ENCODE peak calls at places on chromosomes 13 and 19, in nine cellular contexts. One of them, this sample, is unnamed.

GRCh38 chr13:20442798-20443381 is 82.8 kb downstream of the CRYL1 start:
- DNase-seq in T-helper 17 cell: no peak
- DNase-seq in CD4-positive, alpha-beta T cell: no peak
- DNase-seq in transverse colon: peak; percentile 88
- DNase-seq in prostate gland: no peak
- DNase-seq in thoracic aorta: no peak
- DNase-seq in A549: no peak
- DNase-seq in SJCRH30: no peak
- DNase-seq in CD8-positive, alpha-beta memory T cell: no peak
- DNase-seq in this sample: no peak

GRCh38 chr19:31214086-31214485 is 135.2 kb downstream of the TSHZ3 start:
- DNase-seq in T-helper 17 cell: peak; percentile 79
- DNase-seq in CD4-positive, alpha-beta T cell: peak; percentile 78
- DNase-seq in transverse colon: peak; percentile 69
- DNase-seq in prostate gland: peak; percentile 38
- DNase-seq in thoracic aorta: peak; percentile 34
- DNase-seq in A549: peak; percentile 80
- DNase-seq in SJCRH30: peak; percentile 99
- DNase-seq in CD8-positive, alpha-beta memory T cell: peak; percentile 74
- DNase-seq in this sample: peak; percentile 100

GRCh38 chr13:66430266-66430665 is 799.9 kb downstream of the PCDH9 start:
- DNase-seq in T-helper 17 cell: no peak
- DNase-seq in CD4-positive, alpha-beta T cell: no peak
- DNase-seq in transverse colon: no peak
- DNase-seq in prostate gland: no peak
- DNase-seq in thoracic aorta: no peak
- DNase-seq in A549: no peak
- DNase-seq in SJCRH30: no peak
- DNase-seq in CD8-positive, alpha-beta memory T cell: no peak
- DNase-seq in this sample: no peak

GRCh38 chr19:55550321-55550650 is 4.9 kb upstream of the SBK3 start:
- DNase-seq in T-helper 17 cell: no peak
- DNase-seq in CD4-positive, alpha-beta T cell: no peak
- DNase-seq in transverse colon: no peak
- DNase-seq in prostate gland: no peak
- DNase-seq in thoracic aorta: no peak
- DNase-seq in A549: no peak
- DNase-seq in SJCRH30: no peak
- DNase-seq in CD8-positive, alpha-beta memory T cell: no peak
- DNase-seq in this sample: peak; percentile 49

GRCh38 chr13:91817250-91817649 is 418.8 kb downstream of the GPC5 start:
- DNase-seq in T-helper 17 cell: no peak
- DNase-seq in CD4-positive, alpha-beta T cell: no peak
- DNase-seq in transverse colon: no peak
- DNase-seq in prostate gland: no peak
- DNase-seq in thoracic aorta: no peak
- DNase-seq in A549: no peak
- DNase-seq in SJCRH30: peak; percentile 10
- DNase-seq in CD8-positive, alpha-beta memory T cell: no peak
- DNase-seq in this sample: peak; percentile 9

GRCh38 chr19:46466536-46467199 is 4.7 kb downstream of the PNMA8A start:
- DNase-seq in T-helper 17 cell: no peak
- DNase-seq in CD4-positive, alpha-beta T cell: no peak
- DNase-seq in transverse colon: peak; percentile 30
- DNase-seq in prostate gland: no peak
- DNase-seq in thoracic aorta: no peak
- DNase-seq in A549: no peak
- DNase-seq in SJCRH30: no peak
- DNase-seq in CD8-positive, alpha-beta memory T cell: no peak
- DNase-seq in this sample: peak; percentile 88

GRCh38 chr19:46639356-46640061 is 3.5 kb upstream of the GNG8 start:
- DNase-seq in T-helper 17 cell: no peak
- DNase-seq in CD4-positive, alpha-beta T cell: no peak
- DNase-seq in transverse colon: peak; percentile 48
- DNase-seq in prostate gland: no peak
- DNase-seq in thoracic aorta: no peak
- DNase-seq in A549: no peak
- DNase-seq in SJCRH30: peak; percentile 50
- DNase-seq in CD8-positive, alpha-beta memory T cell: no peak
- DNase-seq in this sample: peak; percentile 24

GRCh38 chr13:80336335-80336734 is 4.6 kb downstream of the SPRY2 start:
- DNase-seq in T-helper 17 cell: no peak
- DNase-seq in CD4-positive, alpha-beta T cell: no peak
- DNase-seq in transverse colon: no peak
- DNase-seq in prostate gland: no peak
- DNase-seq in thoracic aorta: no peak
- DNase-seq in A549: no peak
- DNase-seq in SJCRH30: peak; percentile 50
- DNase-seq in CD8-positive, alpha-beta memory T cell: no peak
- DNase-seq in this sample: peak; percentile 29

GRCh38 chr19:46279177-46279576 is 17.7 kb upstream of the HIF3A start:
- DNase-seq in T-helper 17 cell: no peak
- DNase-seq in CD4-positive, alpha-beta T cell: no peak
- DNase-seq in transverse colon: no peak
- DNase-seq in prostate gland: no peak
- DNase-seq in thoracic aorta: no peak
- DNase-seq in A549: no peak
- DNase-seq in SJCRH30: no peak
- DNase-seq in CD8-positive, alpha-beta memory T cell: no peak
- DNase-seq in this sample: no peak

GRCh38 chr19:45524575-45525129 is 17.4 kb downstream of the VASP start:
- DNase-seq in T-helper 17 cell: no peak
- DNase-seq in CD4-positive, alpha-beta T cell: no peak
- DNase-seq in transverse colon: no peak
- DNase-seq in prostate gland: no peak
- DNase-seq in thoracic aorta: no peak
- DNase-seq in A549: no peak
- DNase-seq in SJCRH30: no peak
- DNase-seq in CD8-positive, alpha-beta memory T cell: no peak
- DNase-seq in this sample: no peak

GRCh38 chr19:29260477-29261317 is 47.7 kb upstream of the UQCRFS1 start:
- DNase-seq in T-helper 17 cell: no peak
- DNase-seq in CD4-positive, alpha-beta T cell: no peak
- DNase-seq in transverse colon: no peak
- DNase-seq in prostate gland: no peak
- DNase-seq in thoracic aorta: no peak
- DNase-seq in A549: no peak
- DNase-seq in SJCRH30: peak; percentile 77
- DNase-seq in CD8-positive, alpha-beta memory T cell: no peak
- DNase-seq in this sample: no peak

GRCh38 chr13:49502954-49503353 is 7.2 kb downstream of the PHF11 start:
- DNase-seq in T-helper 17 cell: no peak
- DNase-seq in CD4-positive, alpha-beta T cell: no peak
- DNase-seq in transverse colon: peak; percentile 8
- DNase-seq in prostate gland: no peak
- DNase-seq in thoracic aorta: no peak
- DNase-seq in A549: no peak
- DNase-seq in SJCRH30: no peak
- DNase-seq in CD8-positive, alpha-beta memory T cell: no peak
- DNase-seq in this sample: no peak

GRCh38 chr13:106369858-106370257 is 165.6 kb downstream of the EFNB2 start:
- DNase-seq in T-helper 17 cell: no peak
- DNase-seq in CD4-positive, alpha-beta T cell: no peak
- DNase-seq in transverse colon: no peak
- DNase-seq in prostate gland: no peak
- DNase-seq in thoracic aorta: no peak
- DNase-seq in A549: no peak
- DNase-seq in SJCRH30: no peak
- DNase-seq in CD8-positive, alpha-beta memory T cell: no peak
- DNase-seq in this sample: no peak

GRCh38 chr19:39342647-39343305 is 555 bp downstream of the SAMD4B start:
- DNase-seq in T-helper 17 cell: no peak
- DNase-seq in CD4-positive, alpha-beta T cell: no peak
- DNase-seq in transverse colon: peak; percentile 21
- DNase-seq in prostate gland: no peak
- DNase-seq in thoracic aorta: no peak
- DNase-seq in A549: no peak
- DNase-seq in SJCRH30: no peak
- DNase-seq in CD8-positive, alpha-beta memory T cell: no peak
- DNase-seq in this sample: no peak

GRCh38 chr19:58024661-58025060 is 9.2 kb upstream of the ZSCAN1 start:
- DNase-seq in T-helper 17 cell: no peak
- DNase-seq in CD4-positive, alpha-beta T cell: no peak
- DNase-seq in transverse colon: no peak
- DNase-seq in prostate gland: no peak
- DNase-seq in thoracic aorta: no peak
- DNase-seq in A549: no peak
- DNase-seq in SJCRH30: no peak
- DNase-seq in CD8-positive, alpha-beta memory T cell: no peak
- DNase-seq in this sample: no peak

GRCh38 chr19:17259118-17259780 is 5.3 kb downstream of the USHBP1 start:
- DNase-seq in T-helper 17 cell: no peak
- DNase-seq in CD4-positive, alpha-beta T cell: no peak
- DNase-seq in transverse colon: no peak
- DNase-seq in prostate gland: no peak
- DNase-seq in thoracic aorta: no peak
- DNase-seq in A549: no peak
- DNase-seq in SJCRH30: peak; percentile 46
- DNase-seq in CD8-positive, alpha-beta memory T cell: no peak
- DNase-seq in this sample: no peak

GRCh38 chr19:13884726-13885591 is 8.0 kb downstream of the NANOS3 start:
- DNase-seq in T-helper 17 cell: no peak
- DNase-seq in CD4-positive, alpha-beta T cell: no peak
- DNase-seq in transverse colon: peak; percentile 81
- DNase-seq in prostate gland: peak; percentile 49
- DNase-seq in thoracic aorta: no peak
- DNase-seq in A549: no peak
- DNase-seq in SJCRH30: peak; percentile 52
- DNase-seq in CD8-positive, alpha-beta memory T cell: no peak
- DNase-seq in this sample: no peak

GRCh38 chr19:56566904-56567273 is 379 bp upstream of the ZNF470 start:
- DNase-seq in T-helper 17 cell: no peak
- DNase-seq in CD4-positive, alpha-beta T cell: peak; percentile 19
- DNase-seq in transverse colon: peak; percentile 47
- DNase-seq in prostate gland: peak; percentile 22
- DNase-seq in thoracic aorta: peak; percentile 4
- DNase-seq in A549: peak; percentile 33
- DNase-seq in SJCRH30: peak; percentile 71
- DNase-seq in CD8-positive, alpha-beta memory T cell: no peak
- DNase-seq in this sample: no peak

GRCh38 chr19:51712461-51713081 is 11.2 kb downstream of the HAS1 start:
- DNase-seq in T-helper 17 cell: no peak
- DNase-seq in CD4-positive, alpha-beta T cell: no peak
- DNase-seq in transverse colon: no peak
- DNase-seq in prostate gland: no peak
- DNase-seq in thoracic aorta: no peak
- DNase-seq in A549: peak; percentile 59
- DNase-seq in SJCRH30: no peak
- DNase-seq in CD8-positive, alpha-beta memory T cell: no peak
- DNase-seq in this sample: no peak

GRCh38 chr19:57103573-57104277 is 16.1 kb upstream of the USP29 start:
- DNase-seq in T-helper 17 cell: peak; percentile 45
- DNase-seq in CD4-positive, alpha-beta T cell: peak; percentile 35
- DNase-seq in transverse colon: peak; percentile 29
- DNase-seq in prostate gland: peak; percentile 39
- DNase-seq in thoracic aorta: peak; percentile 2
- DNase-seq in A549: peak; percentile 28
- DNase-seq in SJCRH30: peak; percentile 82
- DNase-seq in CD8-positive, alpha-beta memory T cell: peak; percentile 38
- DNase-seq in this sample: peak; percentile 20

DNA sequence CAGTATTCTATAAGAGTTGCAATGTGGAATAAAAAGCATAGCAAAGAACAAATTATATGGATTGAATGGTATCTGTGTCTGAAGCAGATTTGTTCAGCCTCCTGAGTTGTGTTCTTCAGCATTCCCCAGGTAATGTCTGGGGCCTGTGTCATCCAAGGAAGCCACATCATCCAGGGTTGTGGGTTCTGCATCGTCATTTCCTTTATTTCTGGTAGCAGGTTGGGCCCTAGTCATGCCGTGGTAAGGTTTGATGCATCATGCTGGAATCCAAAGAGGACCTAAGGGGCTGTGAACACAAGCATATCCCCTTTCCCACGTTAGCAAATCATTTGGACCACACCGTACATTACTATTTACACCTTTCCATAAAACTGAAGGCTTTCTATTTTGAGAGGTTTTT is 131.0 kb upstream of the ZNF91 start:
- DNase-seq in T-helper 17 cell: no peak
- DNase-seq in CD4-positive, alpha-beta T cell: no peak
- DNase-seq in transverse colon: no peak
- DNase-seq in prostate gland: no peak
- DNase-seq in thoracic aorta: no peak
- DNase-seq in A549: no peak
- DNase-seq in SJCRH30: no peak
- DNase-seq in CD8-positive, alpha-beta memory T cell: no peak
- DNase-seq in this sample: no peak
- H3K9me3 ChIP-seq in T-helper 17 cell: no peaks in the 10 kb centered on the region
- H3K9me3 ChIP-seq in CD4-positive, alpha-beta T cell: peaks cover 11% of the 10 kb centered on the region
- H3K9me3 ChIP-seq in transverse colon: peaks cover 9% of the 10 kb centered on the region
- H3K9me3 ChIP-seq in prostate gland: no peaks in the 10 kb centered on the region
- H3K9me3 ChIP-seq in thoracic aorta: no peaks in the 10 kb centered on the region
- H3K9me3 ChIP-seq in A549: peaks cover 27% of the 10 kb centered on the region
- H3K9me3 ChIP-seq in SJCRH30: no peaks in the 10 kb centered on the region
- H3K9me3 ChIP-seq in CD8-positive, alpha-beta memory T cell: no peaks in the 10 kb centered on the region
- H3K9me3 ChIP-seq in this sample: peaks cover 7% of the 10 kb centered on the region

DNA sequence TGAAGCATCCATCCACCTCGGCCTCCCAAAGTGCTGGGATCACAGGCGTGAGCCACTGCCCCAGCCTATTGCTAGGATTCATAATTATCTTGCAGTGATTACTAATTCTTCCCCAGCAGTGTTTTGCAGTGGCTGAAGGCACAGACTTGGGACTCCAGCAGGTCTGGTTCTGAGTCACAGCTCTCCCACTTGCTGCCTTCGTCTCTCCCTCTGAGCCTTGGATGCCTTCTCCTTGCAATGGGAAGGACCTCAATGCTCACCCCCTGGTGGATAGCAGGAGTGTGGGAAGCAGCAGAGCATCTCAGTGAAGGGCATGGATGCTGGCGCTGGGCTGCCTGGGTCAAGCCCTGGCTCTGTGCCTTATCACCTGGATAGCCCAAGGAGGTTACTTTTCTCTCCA is 37.6 kb upstream of the SHKBP1 start:
- DNase-seq in T-helper 17 cell: no peak
- DNase-seq in CD4-positive, alpha-beta T cell: no peak
- DNase-seq in transverse colon: no peak
- DNase-seq in prostate gland: no peak
- DNase-seq in thoracic aorta: no peak
- DNase-seq in A549: no peak
- DNase-seq in SJCRH30: no peak
- DNase-seq in CD8-positive, alpha-beta memory T cell: no peak
- DNase-seq in this sample: no peak
- H3K9me3 ChIP-seq in T-helper 17 cell: no peaks in the 10 kb centered on the region
- H3K9me3 ChIP-seq in CD4-positive, alpha-beta T cell: no peaks in the 10 kb centered on the region
- H3K9me3 ChIP-seq in transverse colon: no peaks in the 10 kb centered on the region
- H3K9me3 ChIP-seq in prostate gland: no peaks in the 10 kb centered on the region
- H3K9me3 ChIP-seq in thoracic aorta: no peaks in the 10 kb centered on the region
- H3K9me3 ChIP-seq in A549: no peaks in the 10 kb centered on the region
- H3K9me3 ChIP-seq in SJCRH30: no peaks in the 10 kb centered on the region
- H3K9me3 ChIP-seq in CD8-positive, alpha-beta memory T cell: no peaks in the 10 kb centered on the region
- H3K9me3 ChIP-seq in this sample: no peaks in the 10 kb centered on the region

GRCh38 chr19:50152578-50152977 is 10.5 kb downstream of the IZUMO2 start:
- DNase-seq in T-helper 17 cell: no peak
- DNase-seq in CD4-positive, alpha-beta T cell: no peak
- DNase-seq in transverse colon: no peak
- DNase-seq in prostate gland: no peak
- DNase-seq in thoracic aorta: no peak
- DNase-seq in A549: no peak
- DNase-seq in SJCRH30: no peak
- DNase-seq in CD8-positive, alpha-beta memory T cell: no peak
- DNase-seq in this sample: no peak
- H3K9me3 ChIP-seq in T-helper 17 cell: no peaks in the 10 kb centered on the region
- H3K9me3 ChIP-seq in CD4-positive, alpha-beta T cell: no peaks in the 10 kb centered on the region
- H3K9me3 ChIP-seq in transverse colon: no peaks in the 10 kb centered on the region
- H3K9me3 ChIP-seq in prostate gland: no peaks in the 10 kb centered on the region
- H3K9me3 ChIP-seq in thoracic aorta: no peaks in the 10 kb centered on the region
- H3K9me3 ChIP-seq in A549: peaks cover 9% of the 10 kb centered on the region
- H3K9me3 ChIP-seq in SJCRH30: peaks cover 5% of the 10 kb centered on the region
- H3K9me3 ChIP-seq in CD8-positive, alpha-beta memory T cell: no peaks in the 10 kb centered on the region
- H3K9me3 ChIP-seq in this sample: peaks cover 2% of the 10 kb centered on the region

GRCh38 chr13:95386370-95386769 is 85.1 kb upstream of the ABCC4 start:
- DNase-seq in T-helper 17 cell: no peak
- DNase-seq in CD4-positive, alpha-beta T cell: no peak
- DNase-seq in transverse colon: no peak
- DNase-seq in prostate gland: no peak
- DNase-seq in thoracic aorta: no peak
- DNase-seq in A549: no peak
- DNase-seq in SJCRH30: no peak
- DNase-seq in CD8-positive, alpha-beta memory T cell: no peak
- DNase-seq in this sample: no peak
- H3K9me3 ChIP-seq in T-helper 17 cell: no peaks in the 10 kb centered on the region
- H3K9me3 ChIP-seq in CD4-positive, alpha-beta T cell: no peaks in the 10 kb centered on the region
- H3K9me3 ChIP-seq in transverse colon: no peaks in the 10 kb centered on the region
- H3K9me3 ChIP-seq in prostate gland: no peaks in the 10 kb centered on the region
- H3K9me3 ChIP-seq in thoracic aorta: no peaks in the 10 kb centered on the region
- H3K9me3 ChIP-seq in A549: peaks cover 5% of the 10 kb centered on the region
- H3K9me3 ChIP-seq in SJCRH30: no peaks in the 10 kb centered on the region
- H3K9me3 ChIP-seq in CD8-positive, alpha-beta memory T cell: no peaks in the 10 kb centered on the region
- H3K9me3 ChIP-seq in this sample: no peaks in the 10 kb centered on the region